ENCODE peak calls at places on chromosome 16, in nine cellular contexts. D is EL; B is upper lobe of right lung; I is EH; R is iPS DF 19.7; J is activated CD8-positive, alpha-beta T cell treated with anti-CD3 and anti-CD28 coated beads for 36 hours; S is AG09309; K is NCI-H69; Z is naive B cell. G is an unnamed sample.

GRCh38 chr16:22195695-22196558 is 10.2 kb upstream of the EEF2K start:
- DNase-seq in R (no peak), B (peak; percentile 92), J (peak; percentile 95), D (peak; percentile 89), I (peak; percentile 92), K (peak; percentile 87), Z (peak; percentile 89), S (peak; percentile 47), G (peak; percentile 89)

GRCh38 chr16:50408001-50408400 is 39.2 kb upstream of the BRD7 start:
- DNase-seq in R (no peak), Z (no peak), K (no peak), B (no peak), I (no peak), J (no peak), S (no peak), D (no peak), G (no peak)

GRCh38 chr16:51151951-51152663 is 1.0 kb upstream of the SALL1 start:
- DNase-seq in S (peak; percentile 59), R (peak; percentile 63), J (no peak), I (peak; percentile 94), K (no peak), B (no peak), Z (no peak), D (peak; percentile 81), G (peak; percentile 96)

GRCh38 chr16:78764478-78764877 is 665.0 kb downstream of the WWOX start:
- DNase-seq in B (no peak), S (no peak), K (no peak), D (no peak), R (no peak), J (no peak), Z (no peak), I (no peak), G (no peak)

GRCh38 chr16:84487358-84487757 is 17.1 kb downstream of the MEAK7 start:
- DNase-seq in B (peak; percentile 28), D (no peak), S (no peak), J (no peak), I (no peak), Z (no peak), K (no peak), R (no peak), G (no peak)

GRCh38 chr16:67184453-67185002 is 765 bp upstream of the MATCAP1 start:
- DNase-seq in K (peak; percentile 76), D (no peak), B (no peak), S (no peak), I (no peak), Z (no peak), J (no peak), R (no peak), G (peak; percentile 56)

GRCh38 chr16:74984194-74984669 is 691 bp downstream of the WDR59 start:
- DNase-seq in I (peak; percentile 27), D (peak; percentile 34), R (no peak), J (peak; percentile 50), K (peak; percentile 45), B (no peak), S (no peak), Z (no peak), G (no peak)

GRCh38 chr16:1458336-1458976 is 14.1 kb upstream of the CCDC154 start:
- DNase-seq in D (no peak), B (no peak), K (no peak), R (no peak), S (no peak), Z (no peak), I (peak; percentile 27), J (peak; percentile 47), G (no peak)

GRCh38 chr16:19382084-19382801 is 35.4 kb upstream of the TMC5 start:
- DNase-seq in J (no peak), I (no peak), R (no peak), K (peak; percentile 67), S (no peak), B (no peak), D (no peak), Z (no peak), G (no peak)

GRCh38 chr16:50836121-50836541 is 94.2 kb downstream of the CYLD start:
- DNase-seq in D (no peak), I (no peak), R (no peak), S (no peak), J (no peak), Z (no peak), B (no peak), K (peak; percentile 15), G (no peak)

GRCh38 chr16:84284168-84284722 is 10.4 kb upstream of the WFDC1 start:
- DNase-seq in S (no peak), Z (no peak), D (peak; percentile 12), J (no peak), B (peak; percentile 73), R (no peak), I (peak; percentile 65), K (peak; percentile 17), G (peak; percentile 61)

GRCh38 chr16:23377071-23377931 is 75.2 kb downstream of the SCNN1B start:
- DNase-seq in R (no peak), K (no peak), Z (no peak), I (no peak), B (no peak), S (no peak), J (no peak), D (no peak), G (no peak)